ENCODE peak calls at places on chromosomes 3 and 15, in eight cellular contexts. One of them, this sample, is unnamed. For H3K36me3 and H3K4me1, the result is how much of the 10 kb centered on the place peaks cover.

GRCh38 chr3:196502775-196503181 is 790 bp downstream of the RNF168 start:
- DNase-seq in astrocyte: peak
- DNase-seq in upper lobe of right lung: peak
- DNase-seq in left ventricle myocardium inferior: peak
- DNase-seq in neuronal stem cell: peak
- DNase-seq in heart left ventricle: peak
- DNase-seq in stomach: peak
- DNase-seq in iPS DF 6.9: no peak
- DNase-seq in this sample: peak

GRCh38 chr3:183265713-183266417 is 12.8 kb downstream of the B3GNT5 start:
- DNase-seq in astrocyte: peak
- DNase-seq in upper lobe of right lung: no peak
- DNase-seq in left ventricle myocardium inferior: no peak
- DNase-seq in neuronal stem cell: no peak
- DNase-seq in heart left ventricle: no peak
- DNase-seq in stomach: peak
- DNase-seq in iPS DF 6.9: no peak
- DNase-seq in this sample: peak

GRCh38 chr3:55884491-55885285 is 397.6 kb upstream of the WNT5A start:
- DNase-seq in astrocyte: no peak
- DNase-seq in upper lobe of right lung: no peak
- DNase-seq in left ventricle myocardium inferior: no peak
- DNase-seq in neuronal stem cell: no peak
- DNase-seq in heart left ventricle: no peak
- DNase-seq in stomach: no peak
- DNase-seq in iPS DF 6.9: no peak
- DNase-seq in this sample: no peak

GRCh38 chr3:139533781-139534443 is 5.6 kb downstream of the RBP1 start:
- DNase-seq in astrocyte: peak
- DNase-seq in upper lobe of right lung: no peak
- DNase-seq in left ventricle myocardium inferior: peak
- DNase-seq in neuronal stem cell: no peak
- DNase-seq in heart left ventricle: no peak
- DNase-seq in stomach: no peak
- DNase-seq in iPS DF 6.9: no peak
- DNase-seq in this sample: peak

GRCh38 chr15:94008101-94009080 is 223.0 kb upstream of the MCTP2 start:
- DNase-seq in astrocyte: peak
- DNase-seq in upper lobe of right lung: no peak
- DNase-seq in left ventricle myocardium inferior: no peak
- DNase-seq in neuronal stem cell: no peak
- DNase-seq in heart left ventricle: no peak
- DNase-seq in stomach: no peak
- DNase-seq in iPS DF 6.9: no peak
- DNase-seq in this sample: no peak

GRCh38 chr3:197495499-197495898 is 60.3 kb downstream of the BDH1 start:
- DNase-seq in astrocyte: no peak
- DNase-seq in upper lobe of right lung: no peak
- DNase-seq in left ventricle myocardium inferior: no peak
- DNase-seq in neuronal stem cell: no peak
- DNase-seq in heart left ventricle: no peak
- DNase-seq in stomach: no peak
- DNase-seq in iPS DF 6.9: no peak
- DNase-seq in this sample: no peak

GRCh38 chr15:70088887-70089691 is 8.6 kb downstream of the TLE3 start:
- DNase-seq in astrocyte: peak
- DNase-seq in upper lobe of right lung: no peak
- DNase-seq in left ventricle myocardium inferior: peak
- DNase-seq in neuronal stem cell: no peak
- DNase-seq in heart left ventricle: peak
- DNase-seq in stomach: no peak
- DNase-seq in iPS DF 6.9: no peak
- DNase-seq in this sample: peak

GRCh38 chr3:38138347-38139190 is at the start of gene MYD88:
- DNase-seq in astrocyte: peak
- DNase-seq in upper lobe of right lung: peak
- DNase-seq in left ventricle myocardium inferior: peak
- DNase-seq in neuronal stem cell: peak
- DNase-seq in heart left ventricle: peak
- DNase-seq in stomach: peak
- DNase-seq in iPS DF 6.9: no peak
- DNase-seq in this sample: peak

GRCh38 chr15:25175789-25176615 is 221.2 kb downstream of the SNRPN start:
- DNase-seq in astrocyte: no peak
- DNase-seq in upper lobe of right lung: peak
- DNase-seq in left ventricle myocardium inferior: peak
- DNase-seq in neuronal stem cell: no peak
- DNase-seq in heart left ventricle: peak
- DNase-seq in stomach: peak
- DNase-seq in iPS DF 6.9: no peak
- DNase-seq in this sample: no peak

GRCh38 chr3:143450656-143451055 is 331.1 kb downstream of the CHST2 start:
- DNase-seq in astrocyte: no peak
- DNase-seq in upper lobe of right lung: no peak
- DNase-seq in left ventricle myocardium inferior: no peak
- DNase-seq in neuronal stem cell: no peak
- DNase-seq in heart left ventricle: no peak
- DNase-seq in stomach: no peak
- DNase-seq in iPS DF 6.9: no peak
- DNase-seq in this sample: no peak

GRCh38 chr3:49357466-49358216 is 512 bp downstream of the GPX1 start:
- DNase-seq in astrocyte: peak
- DNase-seq in upper lobe of right lung: peak
- DNase-seq in left ventricle myocardium inferior: peak
- DNase-seq in neuronal stem cell: peak
- DNase-seq in heart left ventricle: peak
- DNase-seq in stomach: peak
- DNase-seq in iPS DF 6.9: no peak
- DNase-seq in this sample: peak

GRCh38 chr3:149564079-149564478 is 89.6 kb downstream of the TM4SF4 start:
- DNase-seq in astrocyte: peak
- DNase-seq in upper lobe of right lung: no peak
- DNase-seq in left ventricle myocardium inferior: no peak
- DNase-seq in neuronal stem cell: no peak
- DNase-seq in heart left ventricle: no peak
- DNase-seq in stomach: no peak
- DNase-seq in iPS DF 6.9: no peak
- DNase-seq in this sample: no peak

GRCh38 chr3:3589715-3590130 is 209.5 kb upstream of the LRRN1 start:
- DNase-seq in astrocyte: no peak
- DNase-seq in upper lobe of right lung: no peak
- DNase-seq in left ventricle myocardium inferior: no peak
- DNase-seq in neuronal stem cell: no peak
- DNase-seq in heart left ventricle: no peak
- DNase-seq in stomach: no peak
- DNase-seq in iPS DF 6.9: no peak
- DNase-seq in this sample: no peak

GRCh38 chr15:92305342-92305741 is 88.3 kb upstream of the ST8SIA2 start:
- DNase-seq in astrocyte: no peak
- DNase-seq in upper lobe of right lung: no peak
- DNase-seq in left ventricle myocardium inferior: no peak
- DNase-seq in neuronal stem cell: no peak
- DNase-seq in heart left ventricle: no peak
- DNase-seq in stomach: no peak
- DNase-seq in iPS DF 6.9: no peak
- DNase-seq in this sample: no peak

GRCh38 chr3:121096968-121097367 is 189.0 kb downstream of the STXBP5L start:
- DNase-seq in astrocyte: no peak
- DNase-seq in upper lobe of right lung: no peak
- DNase-seq in left ventricle myocardium inferior: no peak
- DNase-seq in neuronal stem cell: peak
- DNase-seq in heart left ventricle: no peak
- DNase-seq in stomach: no peak
- DNase-seq in iPS DF 6.9: no peak
- DNase-seq in this sample: no peak

GRCh38 chr3:70606018-70606417 is 293.6 kb upstream of the MDFIC2 start:
- DNase-seq in astrocyte: peak
- DNase-seq in upper lobe of right lung: no peak
- DNase-seq in left ventricle myocardium inferior: no peak
- DNase-seq in neuronal stem cell: no peak
- DNase-seq in heart left ventricle: no peak
- DNase-seq in stomach: no peak
- DNase-seq in iPS DF 6.9: no peak
- DNase-seq in this sample: peak

GRCh38 chr3:42501681-42502428 is 588 bp upstream of the VIPR1 start:
- DNase-seq in astrocyte: no peak
- DNase-seq in upper lobe of right lung: peak
- DNase-seq in left ventricle myocardium inferior: peak
- DNase-seq in neuronal stem cell: peak
- DNase-seq in heart left ventricle: peak
- DNase-seq in stomach: peak
- DNase-seq in iPS DF 6.9: no peak
- DNase-seq in this sample: peak

GRCh38 chr3:120749843-120750242 is 7.3 kb downstream of the GTF2E1 start:
- DNase-seq in astrocyte: no peak
- DNase-seq in upper lobe of right lung: no peak
- DNase-seq in left ventricle myocardium inferior: no peak
- DNase-seq in neuronal stem cell: no peak
- DNase-seq in heart left ventricle: no peak
- DNase-seq in stomach: no peak
- DNase-seq in iPS DF 6.9: no peak
- DNase-seq in this sample: no peak

GRCh38 chr15:80176443-80176842 is 23.6 kb downstream of the FAH start:
- DNase-seq in astrocyte: no peak
- DNase-seq in upper lobe of right lung: no peak
- DNase-seq in left ventricle myocardium inferior: no peak
- DNase-seq in neuronal stem cell: no peak
- DNase-seq in heart left ventricle: no peak
- DNase-seq in stomach: peak
- DNase-seq in iPS DF 6.9: no peak
- DNase-seq in this sample: no peak

GRCh38 chr15:101320501-101321052 is 25.5 kb upstream of the SNRPA1 start:
- DNase-seq in astrocyte: peak
- DNase-seq in upper lobe of right lung: peak
- DNase-seq in left ventricle myocardium inferior: peak
- DNase-seq in neuronal stem cell: peak
- DNase-seq in heart left ventricle: peak
- DNase-seq in stomach: peak
- DNase-seq in iPS DF 6.9: peak
- DNase-seq in this sample: no peak

GRCh38 chr3:10450494-10451440 is 54.6 kb downstream of the ATP2B2 start:
- DNase-seq in astrocyte: no peak
- DNase-seq in upper lobe of right lung: no peak
- DNase-seq in left ventricle myocardium inferior: no peak
- DNase-seq in neuronal stem cell: no peak
- DNase-seq in heart left ventricle: no peak
- DNase-seq in stomach: no peak
- DNase-seq in iPS DF 6.9: no peak
- DNase-seq in this sample: no peak

GRCh38 chr3:138434875-138435772 is 708 bp downstream of the ESYT3 start:
- DNase-seq in astrocyte: no peak
- DNase-seq in upper lobe of right lung: peak
- DNase-seq in left ventricle myocardium inferior: no peak
- DNase-seq in neuronal stem cell: no peak
- DNase-seq in heart left ventricle: no peak
- DNase-seq in stomach: no peak
- DNase-seq in iPS DF 6.9: no peak
- DNase-seq in this sample: peak

GRCh38 chr15:34987982-34988873 is at the start of gene ZNF770:
- DNase-seq in astrocyte: peak
- DNase-seq in upper lobe of right lung: peak
- DNase-seq in left ventricle myocardium inferior: peak
- DNase-seq in neuronal stem cell: peak
- DNase-seq in heart left ventricle: peak
- DNase-seq in stomach: peak
- DNase-seq in iPS DF 6.9: no peak
- DNase-seq in this sample: peak

GRCh38 chr15:59232476-59232875 is 25.8 kb downstream of the LDHAL6B start:
- DNase-seq in astrocyte: peak
- DNase-seq in upper lobe of right lung: no peak
- DNase-seq in left ventricle myocardium inferior: no peak
- DNase-seq in neuronal stem cell: no peak
- DNase-seq in heart left ventricle: no peak
- DNase-seq in stomach: no peak
- DNase-seq in iPS DF 6.9: no peak
- DNase-seq in this sample: no peak
- H3K36me3 ChIP-seq in astrocyte: under half
- H3K36me3 ChIP-seq in upper lobe of right lung: under half
- H3K36me3 ChIP-seq in left ventricle myocardium inferior: under half
- H3K36me3 ChIP-seq in neuronal stem cell: under half
- H3K36me3 ChIP-seq in heart left ventricle: under half
- H3K36me3 ChIP-seq in stomach: under half
- H3K36me3 ChIP-seq in iPS DF 6.9: under half
- H3K36me3 ChIP-seq in this sample: under half

DNA sequence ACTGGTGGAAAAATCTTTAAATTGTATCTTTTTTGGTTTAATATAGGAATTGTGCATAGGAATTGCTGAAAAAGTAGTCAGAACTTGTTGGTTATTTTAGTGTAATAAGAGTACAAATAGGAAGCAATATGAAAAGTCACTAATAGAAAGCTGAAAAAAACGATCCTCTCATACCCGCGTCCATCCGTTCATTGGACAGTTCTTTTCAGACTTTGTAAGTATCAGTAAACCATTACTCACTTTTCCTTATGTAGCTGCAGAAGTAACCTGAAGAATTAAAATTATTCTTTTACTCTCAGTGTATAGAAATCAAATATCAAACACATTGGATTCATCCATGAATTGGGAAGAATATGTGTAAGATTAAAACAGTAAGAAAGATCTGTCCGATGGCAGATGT is 4.4 kb downstream of the FNDC3B start:
- DNase-seq in astrocyte: no peak
- DNase-seq in upper lobe of right lung: no peak
- DNase-seq in left ventricle myocardium inferior: no peak
- DNase-seq in neuronal stem cell: no peak
- DNase-seq in heart left ventricle: no peak
- DNase-seq in stomach: no peak
- DNase-seq in iPS DF 6.9: no peak
- DNase-seq in this sample: no peak
- H3K4me1 ChIP-seq in astrocyte: under half
- H3K4me1 ChIP-seq in upper lobe of right lung: under half
- H3K4me1 ChIP-seq in left ventricle myocardium inferior: half or more
- H3K4me1 ChIP-seq in neuronal stem cell: under half
- H3K4me1 ChIP-seq in heart left ventricle: half or more
- H3K4me1 ChIP-seq in stomach: under half
- H3K4me1 ChIP-seq in iPS DF 6.9: under half
- H3K4me1 ChIP-seq in this sample: under half

GRCh38 chr15:48976444-48977088 is 12.8 kb upstream of the SHC4 start:
- DNase-seq in astrocyte: no peak
- DNase-seq in upper lobe of right lung: no peak
- DNase-seq in left ventricle myocardium inferior: no peak
- DNase-seq in neuronal stem cell: no peak
- DNase-seq in heart left ventricle: no peak
- DNase-seq in stomach: no peak
- DNase-seq in iPS DF 6.9: no peak
- DNase-seq in this sample: no peak
- H3K4me3 ChIP-seq in astrocyte: peak
- H3K4me3 ChIP-seq in upper lobe of right lung: no peak
- H3K4me3 ChIP-seq in left ventricle myocardium inferior: peak
- H3K4me3 ChIP-seq in neuronal stem cell: no peak
- H3K4me3 ChIP-seq in heart left ventricle: peak
- H3K4me3 ChIP-seq in stomach: no peak
- H3K4me3 ChIP-seq in iPS DF 6.9: no peak
- H3K4me3 ChIP-seq in this sample: no peak

DNA sequence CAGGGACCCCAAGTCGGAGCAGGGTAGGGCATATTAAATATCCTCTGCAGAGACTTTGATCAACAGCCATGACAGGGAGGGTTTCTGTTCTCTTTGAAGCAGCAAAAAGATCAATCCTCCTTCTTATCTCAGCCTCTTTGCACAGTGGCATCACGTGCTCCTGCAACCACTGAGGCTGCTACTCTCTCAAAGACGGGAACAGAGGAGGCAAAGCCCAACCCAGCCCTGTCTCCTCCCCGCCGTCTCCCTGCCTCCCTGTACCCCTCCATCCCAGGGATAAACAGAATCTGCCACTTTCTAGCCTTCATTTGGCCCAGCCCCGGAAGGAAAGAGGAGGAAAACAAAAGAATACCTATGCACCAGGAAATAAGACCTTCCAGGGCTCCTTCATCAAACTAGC is 7.5 kb upstream of the TBC1D21 start:
- DNase-seq in astrocyte: no peak
- DNase-seq in upper lobe of right lung: no peak
- DNase-seq in left ventricle myocardium inferior: no peak
- DNase-seq in neuronal stem cell: no peak
- DNase-seq in heart left ventricle: no peak
- DNase-seq in stomach: peak
- DNase-seq in iPS DF 6.9: no peak
- DNase-seq in this sample: peak
- H3K36me3 ChIP-seq in astrocyte: under half
- H3K36me3 ChIP-seq in upper lobe of right lung: under half
- H3K36me3 ChIP-seq in left ventricle myocardium inferior: under half
- H3K36me3 ChIP-seq in neuronal stem cell: under half
- H3K36me3 ChIP-seq in heart left ventricle: under half
- H3K36me3 ChIP-seq in stomach: under half
- H3K36me3 ChIP-seq in iPS DF 6.9: under half
- H3K36me3 ChIP-seq in this sample: under half

This sample was measured in HAP-1.